ENCODE peak calls at places on chromosomes 13 and 19, in nine cellular contexts. S, K, A, T, Y, J, F, Q and E are unnamed samples.

GRCh38 chr19:18772620-18773587 is 18.2 kb downstream of the COMP start:
- DNase-seq in T (no peak), A (no peak), J (no peak), Q (no peak), F (no peak), Y (peak), K (peak), S (no peak), E (no peak)

GRCh38 chr13:50152655-50153309 is 137.5 kb downstream of the KCNRG start:
- DNase-seq in F (no peak), T (no peak), Q (no peak), S (no peak), J (no peak), K (no peak), Y (no peak), A (no peak), E (no peak)

GRCh38 chr19:27774827-27775226 is 1438.1 kb downstream of the UQCRFS1 start:
- DNase-seq in S (no peak), J (no peak), K (no peak), F (no peak), Q (no peak), A (no peak), T (no peak), Y (no peak), E (no peak)

GRCh38 chr19:16295071-16295470 is 29.6 kb upstream of the KLF2 start:
- DNase-seq in A (no peak), J (no peak), T (no peak), K (no peak), F (peak), Y (no peak), S (no peak), Q (no peak), E (no peak)

GRCh38 chr19:8335343-8336071 is 7.6 kb downstream of the KANK3 start:
- DNase-seq in Q (no peak), J (no peak), F (no peak), S (no peak), A (no peak), Y (no peak), K (no peak), T (no peak), E (no peak)

GRCh38 chr19:39084732-39085080 is 538 bp downstream of the ACP7 start:
- DNase-seq in J (no peak), Y (no peak), K (no peak), T (no peak), A (no peak), F (no peak), S (no peak), Q (no peak), E (no peak)

GRCh38 chr19:21022996-21023395 is 2.5 kb downstream of the ZNF430 start:
- DNase-seq in S (no peak), K (no peak), A (peak), Q (no peak), J (no peak), T (no peak), Y (peak), F (peak), E (no peak)

GRCh38 chr19:8401981-8402411 is 11.1 kb upstream of the MARCHF2 start:
- DNase-seq in T (no peak), K (no peak), Q (no peak), J (no peak), A (no peak), Y (no peak), F (no peak), S (no peak), E (no peak)

GRCh38 chr13:40189426-40189825 is 477.0 kb downstream of the FOXO1 start:
- DNase-seq in A (no peak), T (no peak), Y (no peak), F (no peak), K (no peak), Q (no peak), J (no peak), S (no peak), E (no peak)

GRCh38 chr19:13150187-13150918 is at the start of the genes IER2 and STX10:
- DNase-seq in Y (peak), T (peak), J (peak), A (peak), S (peak), F (peak), Q (peak), K (peak), E (peak)
- TF ChIP-seq CTCF in Y (peak), T (peak), J (no peak), A (peak), S (peak), F (peak), Q (peak), K (peak), E (no peak)

DNA sequence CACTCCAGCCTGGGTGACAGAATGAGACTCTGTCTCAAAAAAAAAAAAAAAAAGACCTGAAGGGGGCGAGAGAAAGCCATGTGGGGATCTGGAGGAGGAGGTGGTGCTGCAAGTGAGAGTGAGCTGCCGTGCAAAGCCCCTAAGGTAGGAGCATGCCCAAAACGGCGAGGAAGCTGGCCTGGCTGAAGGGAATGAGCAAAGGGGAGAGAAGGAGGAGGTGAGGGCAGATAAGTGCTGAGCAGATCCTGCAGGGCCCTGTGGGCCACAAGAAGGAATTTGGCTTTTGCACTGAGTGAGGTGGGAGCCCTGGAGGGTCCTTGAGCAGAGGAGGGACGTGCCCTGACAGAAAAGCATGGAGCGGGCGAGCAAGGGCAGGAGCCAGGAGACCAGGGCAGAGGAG is 19.4 kb upstream of the ADGRE5 start:
- DNase-seq in K (no peak), Y (no peak), T (no peak), S (no peak), J (no peak), F (no peak), Q (no peak), A (no peak), E (no peak)
- TF ChIP-seq CTCF in K (no peak), Y (no peak), T (no peak), S (no peak), J (no peak), F (no peak), Q (peak), A (no peak), E (no peak)

GRCh38 chr13:99604636-99605035 is 103.4 kb downstream of the TM9SF2 start:
- DNase-seq in Y (no peak), J (no peak), S (no peak), T (no peak), F (no peak), K (no peak), Q (no peak), A (no peak), E (no peak)

GRCh38 chr13:99605417-99606321 is 104.4 kb downstream of the TM9SF2 start:
- DNase-seq in Y (peak), J (peak), S (peak), A (no peak), K (no peak), T (peak), Q (peak), F (peak), E (peak)

GRCh38 chr13:99601535-99601934 is 100.3 kb downstream of the TM9SF2 start:
- DNase-seq in Q (no peak), S (no peak), K (no peak), F (no peak), A (no peak), T (no peak), Y (no peak), J (no peak), E (no peak)

GRCh38 chr13:99596180-99596579 is 94.9 kb downstream of the TM9SF2 start:
- DNase-seq in Y (no peak), S (no peak), Q (no peak), A (no peak), J (no peak), T (no peak), K (no peak), F (no peak), E (no peak)

DNA sequence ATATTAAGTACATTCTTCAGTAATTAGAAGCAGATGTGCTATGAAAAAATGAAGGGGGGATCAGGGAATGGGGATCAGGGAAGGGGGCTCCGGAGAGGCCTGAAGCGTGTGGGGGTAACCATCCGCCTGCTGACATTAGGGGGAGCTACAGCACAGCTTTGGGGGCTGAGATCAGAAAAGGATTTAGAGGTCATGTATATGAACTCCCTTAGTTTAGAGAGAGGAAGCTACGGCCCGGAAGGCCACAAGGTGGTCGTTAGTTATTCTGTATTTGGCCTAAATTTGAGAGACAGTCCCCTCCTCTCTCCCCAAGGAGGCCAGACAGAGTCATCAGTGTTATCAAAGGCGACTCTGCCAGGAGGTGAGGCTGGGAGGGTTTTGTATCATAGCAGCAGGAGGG is 99.0 kb downstream of the TM9SF2 start:
- DNase-seq in J (no peak), Q (no peak), T (no peak), F (no peak), A (no peak), Y (no peak), K (no peak), S (no peak), E (no peak)
- TF ChIP-seq CTCF in J (no peak), Q (no peak), T (no peak), F (no peak), A (no peak), Y (no peak), K (no peak), S (peak), E (no peak)

GRCh38 chr19:3035542-3036118 is 6.5 kb upstream of the TLE2 start:
- DNase-seq in F (peak), J (peak), Y (peak), T (peak), A (peak), S (peak), K (peak), Q (peak), E (peak)
- TF ChIP-seq CTCF in F (no peak), J (no peak), Y (no peak), T (no peak), A (no peak), S (no peak), K (no peak), Q (no peak), E (no peak)